ENCODE peak calls at places on chromosomes 6 and 20, in four cellular contexts. U is kidney, S is RWPE1, B is endothelial cell of umbilical vein. L is an unnamed sample.

GRCh38 chr6:169997187-169997929 is 245.9 kb downstream of the ERMARD start:
- DNase-seq in U (no peak), S (no peak), B (no peak), L (no peak)

GRCh38 chr6:31791324-31792089 is 4.0 kb downstream of the VARS1 start:
- DNase-seq in U (no peak), B (peak), S (no peak), L (peak)

GRCh38 chr6:100472674-100473073 is 8.0 kb upstream of the SIM1 start:
- DNase-seq in S (no peak), B (no peak), U (no peak), L (no peak)

GRCh38 chr6:21384211-21384610 is 209.3 kb upstream of the SOX4 start:
- DNase-seq in S (no peak), B (no peak), U (no peak), L (no peak)

GRCh38 chr6:13327691-13328075 is 654 bp downstream of the TBC1D7 start:
- DNase-seq in B (no peak), U (no peak), S (peak), L (no peak)

GRCh38 chr6:33585403-33586107 is 5.5 kb upstream of the BAK1 start:
- DNase-seq in U (peak), B (peak), S (peak), L (peak)

GRCh38 chr6:2646346-2646745 is 104.4 kb downstream of the MYLK4 start:
- DNase-seq in S (no peak), B (no peak), U (no peak), L (no peak)

GRCh38 chr20:44357020-44357419 is 1.5 kb downstream of the HNF4A start:
- DNase-seq in U (no peak), B (no peak), S (no peak), L (no peak)

GRCh38 chr6:81326856-81327561 is 425.5 kb downstream of the TENT5A start:
- DNase-seq in S (no peak), U (no peak), B (no peak), L (no peak)

GRCh38 chr20:33450867-33451266 is 7.3 kb upstream of the SNTA1 start:
- DNase-seq in U (no peak), S (peak), B (no peak), L (no peak)

GRCh38 chr6:98980814-98981213 is 33.1 kb upstream of the FBXL4 start:
- DNase-seq in S (no peak), U (no peak), B (no peak), L (no peak)

GRCh38 chr6:156852858-156853216 is 75.7 kb downstream of the ARID1B start:
- DNase-seq in B (no peak), S (no peak), U (no peak), L (no peak)

GRCh38 chr20:60254901-60255411 is 296.7 kb downstream of the CDH26 start:
- DNase-seq in B (no peak), S (peak), U (no peak), L (no peak)

GRCh38 chr6:52407467-52407866 is 12.7 kb upstream of the EFHC1 start:
- DNase-seq in U (no peak), S (peak), B (peak), L (peak)

GRCh38 chr6:9540534-9541126 is 874.2 kb downstream of the TFAP2A start:
- DNase-seq in S (peak), U (no peak), B (peak), L (peak)

GRCh38 chr6:110682460-110682853 is 132.8 kb downstream of the CDK19 start:
- DNase-seq in S (peak), B (peak), U (no peak), L (peak)

GRCh38 chr6:132817554-132818403 is 3.4 kb downstream of the RPS12 start:
- DNase-seq in U (no peak), B (no peak), S (no peak), L (no peak)

GRCh38 chr6:41713161-41713649 is 22.2 kb downstream of the TFEB start:
- DNase-seq in B (no peak), U (peak), S (peak), L (peak)

GRCh38 chr20:58597021-58597940 is 53.8 kb upstream of the STX16 start:
- DNase-seq in U (no peak), B (no peak), S (no peak), L (no peak)

GRCh38 chr6:154605207-154605877 is 94.9 kb upstream of the CNKSR3 start:
- DNase-seq in B (no peak), U (no peak), S (no peak), L (no peak)

DNA sequence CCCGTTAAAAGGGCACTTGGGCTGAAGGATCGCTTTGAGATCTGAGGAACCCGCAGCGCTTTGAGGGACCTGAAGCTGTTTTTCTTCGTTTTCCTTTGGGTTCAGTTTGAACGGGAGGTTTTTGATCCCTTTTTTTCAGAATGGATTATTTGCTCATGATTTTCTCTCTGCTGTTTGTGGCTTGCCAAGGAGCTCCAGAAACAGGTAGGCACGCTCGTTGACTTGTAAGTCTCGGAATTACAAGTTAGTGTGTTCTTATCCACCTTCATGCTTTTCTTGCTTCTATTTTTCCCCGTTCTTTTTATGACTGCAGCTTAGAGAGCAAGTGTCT is 294 bp downstream of the EDN1 start:
- DNase-seq in S (no peak), B (no peak), U (no peak), L (no peak)
- H3K27ac ChIP-seq in S (peak), B (peak), U (peak), L (no peak)

GRCh38 chr6:37222125-37222967 is 35.2 kb upstream of the TBC1D22B start:
- DNase-seq in B (peak), S (peak), U (peak), L (peak)

GRCh38 chr6:37218501-37218900 is 39.1 kb upstream of the TBC1D22B start:
- DNase-seq in U (no peak), S (no peak), B (no peak), L (no peak)

GRCh38 chr6:37222992-37223391 is 34.6 kb upstream of the TBC1D22B start:
- DNase-seq in S (no peak), U (no peak), B (no peak), L (no peak)

GRCh38 chr6:37221585-37222124 is 35.9 kb upstream of the TBC1D22B start:
- DNase-seq in U (no peak), B (no peak), S (no peak), L (no peak)

DNA sequence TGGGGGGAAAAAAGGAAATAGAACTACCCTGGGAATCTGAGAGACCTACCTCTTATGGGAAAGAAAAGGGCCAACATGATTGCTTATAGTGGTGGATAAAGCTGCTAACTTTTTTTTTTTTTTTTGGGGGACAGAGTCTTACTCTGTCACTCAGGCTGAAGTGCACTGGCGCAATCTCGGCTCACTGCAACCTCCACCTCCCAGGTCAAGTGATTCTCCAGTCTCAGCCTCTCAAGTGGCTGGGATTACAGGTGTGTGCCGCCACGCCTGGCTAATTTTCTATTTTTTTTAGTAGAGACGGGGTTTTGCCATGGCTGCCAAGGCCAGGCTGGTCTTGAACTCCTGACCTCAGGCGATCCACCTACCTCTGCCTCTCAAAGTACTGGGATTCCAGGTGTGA is 39.5 kb upstream of the TBC1D22B start:
- DNase-seq in B (no peak), U (no peak), S (no peak), L (no peak)
- H3K27ac ChIP-seq in B (no peak), U (no peak), S (no peak), L (no peak)

DNA sequence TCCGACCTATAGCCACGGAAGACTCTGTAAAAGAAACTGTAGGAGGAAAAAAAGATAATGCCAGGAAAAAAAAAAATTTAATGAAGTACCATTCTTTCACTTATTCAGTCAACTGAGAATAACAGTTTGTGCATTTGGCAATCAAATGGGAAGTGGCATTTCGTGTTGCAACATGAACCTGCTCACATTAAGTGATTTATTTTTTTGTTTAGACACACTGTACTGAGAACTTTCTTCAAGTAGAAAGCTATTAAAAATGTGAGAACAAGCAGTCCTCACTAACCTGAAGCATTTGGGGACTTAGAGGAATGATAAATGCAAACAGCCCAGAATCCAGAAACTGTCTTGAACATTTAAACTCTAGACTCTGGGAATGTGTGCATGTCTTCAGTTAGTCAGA is 69.8 kb downstream of the SLX4IP start:
- DNase-seq in U (no peak), B (no peak), S (no peak), L (no peak)
- H3K27ac ChIP-seq in U (peak), B (no peak), S (peak), L (peak)

DNA sequence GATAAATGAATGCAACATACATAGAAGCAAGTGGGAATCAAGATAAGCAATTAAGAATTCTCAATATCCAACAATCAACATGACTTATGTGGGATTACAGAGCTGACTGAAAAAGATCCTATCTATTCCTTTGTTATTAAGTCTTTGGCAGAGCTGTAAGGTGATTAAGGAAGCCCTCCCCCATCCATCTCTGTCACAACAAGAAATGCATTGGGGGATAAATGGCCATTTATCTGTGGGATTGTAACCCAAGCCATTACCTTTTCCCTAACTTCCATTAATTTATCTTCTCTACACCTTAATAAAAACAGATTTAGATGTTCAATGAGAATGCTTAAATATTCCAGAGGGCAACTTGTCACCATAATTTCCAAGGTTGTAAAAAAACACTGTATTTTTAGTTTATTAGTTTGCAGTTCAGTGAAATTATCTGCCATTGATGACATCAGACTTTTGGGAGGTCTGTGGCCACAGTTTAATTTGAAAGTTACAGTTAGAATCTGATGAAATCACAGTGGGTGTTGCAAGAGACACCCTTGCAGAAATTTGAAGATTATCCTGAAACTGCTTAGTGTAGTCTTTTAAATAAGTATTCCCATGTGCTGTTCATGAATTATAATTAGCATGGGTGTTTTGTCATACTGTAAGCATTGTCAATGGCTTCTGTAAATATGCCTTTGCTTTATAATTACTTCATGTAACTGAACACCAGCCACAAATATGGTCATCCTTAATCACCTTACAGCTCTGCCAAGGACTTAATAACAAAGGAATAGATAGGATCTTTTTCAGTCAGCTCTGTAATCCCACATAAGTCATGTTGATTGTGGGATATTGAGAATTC is 49.4 kb upstream of the FYN start:
- DNase-seq in B (no peak), S (no peak), U (no peak), L (no peak)
- H3K27ac ChIP-seq in B (no peak), S (no peak), U (no peak), L (no peak)

GRCh38 chr6:16055852-16056251 is 73.0 kb upstream of the MYLIP start:
- DNase-seq in S (no peak), U (no peak), B (no peak), L (no peak)
- H3K27ac ChIP-seq in S (no peak), U (no peak), B (no peak), L (no peak)

DNA sequence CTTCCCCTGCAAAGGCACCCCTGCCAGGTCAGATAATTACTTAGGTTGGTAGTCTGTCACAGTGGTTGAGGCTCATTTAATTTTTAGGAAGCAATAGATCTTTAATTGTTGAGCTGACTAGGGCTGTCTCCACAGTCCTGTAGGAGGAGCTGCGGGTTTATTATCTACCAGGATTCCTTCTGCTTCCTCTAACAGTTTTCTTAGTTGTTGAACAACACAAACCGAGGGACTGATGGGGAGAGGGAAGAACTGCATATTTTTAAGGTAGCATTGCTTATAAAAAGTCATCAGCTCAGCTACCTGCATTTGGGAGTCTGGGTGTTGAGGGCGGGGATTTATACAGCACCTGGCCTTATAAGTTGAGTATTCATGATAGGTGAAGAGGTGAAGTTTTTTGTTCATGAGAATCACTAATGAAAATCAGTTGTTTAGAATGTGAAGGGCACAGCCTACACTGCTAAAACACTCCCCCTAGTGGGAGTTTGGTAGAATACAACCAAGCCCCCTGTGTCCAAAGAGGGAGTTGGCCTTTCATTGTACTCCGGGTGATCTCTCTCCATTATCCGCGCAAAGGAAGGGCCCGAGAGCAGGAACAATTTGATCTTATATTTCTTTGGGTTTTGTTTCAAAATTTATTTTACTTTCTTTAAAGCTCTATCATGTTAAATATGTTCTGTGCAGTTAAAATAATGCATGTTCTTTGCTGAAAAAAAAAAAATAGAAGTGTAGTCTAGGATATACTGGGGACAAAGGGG is 69.6 kb downstream of the SSR1 start:
- DNase-seq in S (peak), B (peak), U (no peak), L (peak)
- H3K27ac ChIP-seq in S (peak), B (no peak), U (peak), L (no peak)

DNA sequence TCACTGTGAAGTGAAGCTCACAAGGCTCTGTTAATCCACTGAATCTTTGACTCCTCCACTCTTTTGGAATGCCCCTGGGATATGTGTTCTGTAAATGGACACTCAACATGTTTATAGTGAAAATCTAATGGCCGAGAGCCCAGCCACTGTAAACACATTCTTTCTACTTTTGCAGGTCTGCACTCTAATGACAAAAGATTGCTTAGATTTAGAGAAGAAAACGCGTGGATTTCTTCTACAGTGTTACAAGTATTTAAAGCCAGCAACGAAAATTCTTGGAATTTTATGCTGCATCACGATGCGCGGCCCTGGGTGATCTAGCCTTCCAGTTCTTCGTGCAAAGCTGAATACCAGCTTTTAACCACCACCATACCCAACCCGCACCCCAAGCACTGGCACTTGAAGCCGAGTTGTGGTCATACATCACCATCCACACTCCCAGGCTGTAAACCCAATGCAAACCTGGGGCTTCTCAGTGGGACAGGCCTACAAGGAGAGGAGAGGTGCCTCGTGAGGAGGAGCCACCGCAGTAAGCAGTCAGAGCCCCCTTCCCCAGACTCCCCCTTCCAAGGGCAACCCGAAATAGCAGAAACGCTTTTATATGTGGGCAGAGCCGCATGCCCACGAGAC is 3.7 kb upstream of the FOXO3 start:
- DNase-seq in S (no peak), U (peak), B (no peak), L (peak)
- H3K27ac ChIP-seq in S (peak), U (peak), B (no peak), L (peak)

L was measured in SJCRH30.